ENCODE peak calls at places on chromosomes 11 and 22, in five cellular contexts. P, X, Z, E and B are unnamed samples.

GRCh38 chr22:21026783-21027692 is 5.3 kb downstream of the SLC7A4 start:
- DNase-seq in P (no peak), X (no peak), Z (peak; percentile 22), E (peak; percentile 81), B (no peak)

GRCh38 chr11:134126197-134126822 is 57.4 kb downstream of the JAM3 start:
- DNase-seq in P (no peak), X (no peak), Z (peak; percentile 87), E (no peak), B (no peak)

GRCh38 chr11:128905345-128906184 is 14.4 kb downstream of the KCNJ5 start:
- DNase-seq in P (peak; percentile 56), X (peak; percentile 60), Z (no peak), E (peak; percentile 78), B (no peak)

GRCh38 chr11:71964641-71965040 is 34.1 kb upstream of the IL18BP start:
- DNase-seq in P (no peak), X (no peak), Z (no peak), E (no peak), B (no peak)

GRCh38 chr11:40401132-40401853 is 1058.2 kb downstream of the LRRC4C start:
- DNase-seq in P (no peak), X (no peak), Z (no peak), E (no peak), B (no peak)

GRCh38 chr11:76745561-76746207 is 37.5 kb upstream of the TSKU start:
- DNase-seq in P (no peak), X (no peak), Z (no peak), E (no peak), B (no peak)

GRCh38 chr11:127624455-127624854 is 623.9 kb upstream of the KIRREL3 start:
- DNase-seq in P (no peak), X (no peak), Z (no peak), E (no peak), B (no peak)

GRCh38 chr11:61109671-61110070 is 7.4 kb downstream of the CD5 start:
- DNase-seq in P (no peak), X (no peak), Z (no peak), E (peak; percentile 32), B (no peak)

GRCh38 chr11:94043241-94043640 is 22.1 kb downstream of the HEPHL1 start:
- DNase-seq in P (no peak), X (no peak), Z (no peak), E (no peak), B (no peak)

GRCh38 chr11:129530154-129530895 is 154.7 kb downstream of the BARX2 start:
- DNase-seq in P (no peak), X (no peak), Z (no peak), E (no peak), B (no peak)

GRCh38 chr11:125179895-125180294 is 15.3 kb downstream of the PKNOX2 start:
- DNase-seq in P (no peak), X (no peak), Z (no peak), E (no peak), B (no peak)

GRCh38 chr22:21573750-21574494 is 6.4 kb downstream of the UBE2L3 start:
- DNase-seq in P (no peak), X (no peak), Z (no peak), E (no peak), B (no peak)

GRCh38 chr11:1482581-1483444 is 3.8 kb downstream of the MOB2 start:
- DNase-seq in P (no peak), X (peak; percentile 11), Z (no peak), E (peak; percentile 82), B (no peak)

GRCh38 chr22:43014062-43014875 is 680 bp downstream of the PACSIN2 start:
- DNase-seq in P (peak; percentile 65), X (peak; percentile 45), Z (no peak), E (peak; percentile 81), B (no peak)

GRCh38 chr11:59706518-59707285 is 6.9 kb downstream of the OR10V1 start:
- DNase-seq in P (no peak), X (peak; percentile 3), Z (peak; percentile 93), E (no peak), B (peak; percentile 80)